ENCODE peak calls at places on chromosome 14, in nine cellular contexts. D, W, B, X, I, P, C, U and N are unnamed samples.

GRCh38 chr14:48943913-48944312 is 642.3 kb downstream of the RPS29 start:
- DNase-seq in X (no peak), B (no peak), D (no peak), U (no peak), P (no peak), W (no peak), I (no peak), C (no peak), N (no peak)

GRCh38 chr14:68598621-68599447 is 194.0 kb downstream of the ZFP36L1 start:
- DNase-seq in W (peak), P (no peak), B (no peak), I (peak), D (no peak), C (no peak), U (no peak), X (no peak), N (peak)

GRCh38 chr14:23379331-23380196 is 2.7 kb downstream of the CMTM5 start:
- DNase-seq in W (peak), U (peak), X (peak), B (peak), P (peak), I (no peak), D (no peak), C (peak), N (no peak)

GRCh38 chr14:78752789-78753188 is 582.6 kb downstream of the NRXN3 start:
- DNase-seq in U (no peak), W (no peak), B (no peak), I (no peak), C (no peak), P (no peak), X (no peak), D (no peak), N (no peak)

GRCh38 chr14:66405158-66405557 is 81.0 kb upstream of the CCDC196 start:
- DNase-seq in B (no peak), W (no peak), U (no peak), P (no peak), X (no peak), D (no peak), I (no peak), C (no peak), N (no peak)

GRCh38 chr14:33465952-33466700 is 484.7 kb downstream of the EGLN3 start:
- DNase-seq in C (no peak), I (no peak), D (no peak), X (no peak), P (no peak), W (no peak), B (no peak), U (peak), N (no peak)

GRCh38 chr14:73460691-73461127 is 2.4 kb upstream of the NUMB start:
- DNase-seq in D (peak), B (no peak), W (no peak), C (no peak), P (peak), X (no peak), I (no peak), U (peak), N (no peak)

GRCh38 chr14:104546591-104547309 is 32.8 kb upstream of the C14orf180 start:
- DNase-seq in D (no peak), W (no peak), B (no peak), P (peak), I (no peak), U (peak), C (no peak), X (no peak), N (no peak)

GRCh38 chr14:61588419-61588901 is 106.9 kb upstream of the HIF1A start:
- DNase-seq in U (no peak), W (no peak), P (no peak), X (no peak), C (no peak), D (no peak), I (no peak), B (no peak), N (no peak)

GRCh38 chr14:75489480-75489837 is 32.8 kb upstream of the BATF start:
- DNase-seq in D (no peak), B (no peak), C (no peak), P (no peak), U (no peak), X (no peak), I (no peak), W (no peak), N (no peak)

GRCh38 chr14:54739514-54739913 is 163.1 kb downstream of the GCH1 start:
- DNase-seq in W (no peak), X (no peak), D (no peak), P (no peak), I (no peak), C (no peak), U (peak), B (no peak), N (no peak)

GRCh38 chr14:92397140-92397815 is 74.3 kb downstream of the SLC24A4 start:
- DNase-seq in P (peak), U (peak), D (peak), B (no peak), W (no peak), I (no peak), X (no peak), C (no peak), N (no peak)

GRCh38 chr14:69318241-69318640 is 58.3 kb downstream of the GALNT16 start:
- DNase-seq in U (no peak), W (no peak), B (no peak), I (peak), P (peak), D (no peak), X (no peak), C (no peak), N (no peak)

GRCh38 chr14:75069021-75069810 is at the start of gene ZC2HC1C:
- DNase-seq in P (peak), D (peak), C (peak), I (peak), X (peak), U (peak), B (peak), W (peak), N (peak)

GRCh38 chr14:87712386-87713113 is 280.4 kb downstream of the GALC start:
- DNase-seq in W (no peak), P (no peak), B (no peak), X (no peak), I (no peak), D (no peak), U (peak), C (no peak), N (no peak)

GRCh38 chr14:103522028-103522581 is 525 bp downstream of the CKB start:
- DNase-seq in D (no peak), U (peak), C (no peak), P (peak), W (peak), I (peak), X (no peak), B (peak), N (no peak)

GRCh38 chr14:101064121-101064661 is 160.7 kb upstream of the RTL1 start:
- DNase-seq in P (no peak), I (peak), U (no peak), W (no peak), D (no peak), X (no peak), C (no peak), B (no peak), N (no peak)

GRCh38 chr14:58280954-58281787 is 17.2 kb upstream of the ARID4A start:
- DNase-seq in W (no peak), U (no peak), I (no peak), B (peak), C (no peak), D (peak), P (peak), X (no peak), N (peak)